ENCODE peak calls at places on chromosomes 2 and 18, in seven cellular contexts. X, V, B, N, S, H and F are unnamed samples. For H3K9me3 and H3K4me1, the result is how much of the 10 kb centered on the place peaks cover.

GRCh38 chr2:146764301-146764700 is 1080.5 kb upstream of the ACVR2A start:
- DNase-seq in X (no peak), V (no peak), B (no peak), N (no peak), S (no peak), H (no peak), F (no peak)

GRCh38 chr2:164700390-164700789 is 79.1 kb upstream of the GRB14 start:
- DNase-seq in X (no peak), V (no peak), B (no peak), N (no peak), S (no peak), H (no peak), F (no peak)

GRCh38 chr18:28177828-28178635 is 1.1 kb upstream of the CDH2 start:
- DNase-seq in X (peak), V (peak), B (no peak), N (no peak), S (no peak), H (peak), F (no peak)

GRCh38 chr2:108189316-108189715 is 50.5 kb upstream of the SULT1C3 start:
- DNase-seq in X (no peak), V (peak), B (no peak), N (no peak), S (no peak), H (no peak), F (no peak)

GRCh38 chr18:5295231-5295920 is at the start of gene ZBTB14:
- DNase-seq in X (peak), V (no peak), B (peak), N (peak), S (peak), H (peak), F (peak)

GRCh38 chr2:214077727-214078126 is 333.1 kb upstream of the VWC2L start:
- DNase-seq in X (no peak), V (no peak), B (no peak), N (no peak), S (no peak), H (no peak), F (no peak)

GRCh38 chr2:176518823-176519222 is 249.6 kb downstream of the MTX2 start:
- DNase-seq in X (no peak), V (no peak), B (no peak), N (no peak), S (no peak), H (peak), F (no peak)

GRCh38 chr18:7514796-7515440 is 52.2 kb upstream of the PTPRM start:
- DNase-seq in X (no peak), V (no peak), B (no peak), N (no peak), S (no peak), H (no peak), F (no peak)

GRCh38 chr2:10520154-10520553 is 72.0 kb upstream of the ODC1 start:
- DNase-seq in X (no peak), V (no peak), B (no peak), N (no peak), S (no peak), H (no peak), F (no peak)

GRCh38 chr2:122929347-122929746 is 1095.7 kb upstream of the CNTNAP5 start:
- DNase-seq in X (no peak), V (no peak), B (no peak), N (no peak), S (no peak), H (no peak), F (no peak)

GRCh38 chr2:122927710-122928249 is 1097.3 kb upstream of the CNTNAP5 start:
- DNase-seq in X (no peak), V (no peak), B (no peak), N (no peak), S (no peak), H (no peak), F (no peak)

GRCh38 chr2:122927217-122927616 is 1097.9 kb upstream of the CNTNAP5 start:
- DNase-seq in X (no peak), V (no peak), B (no peak), N (no peak), S (no peak), H (no peak), F (no peak)
- H3K9me3 ChIP-seq in X (under half), V (under half), B (under half), N (under half), S (under half), H (under half), F (under half)

GRCh38 chr2:20617081-20617575 is 33.8 kb downstream of the HS1BP3 start:
- DNase-seq in X (peak), V (no peak), B (peak), N (no peak), S (no peak), H (peak), F (peak)

GRCh38 chr2:20615046-20615465 is 35.8 kb downstream of the HS1BP3 start:
- DNase-seq in X (no peak), V (no peak), B (no peak), N (no peak), S (no peak), H (peak), F (no peak)

GRCh38 chr2:20616341-20616871 is 34.5 kb downstream of the HS1BP3 start:
- DNase-seq in X (peak), V (no peak), B (no peak), N (no peak), S (no peak), H (peak), F (no peak)

GRCh38 chr2:20614201-20615045 is 36.5 kb downstream of the HS1BP3 start:
- DNase-seq in X (peak), V (no peak), B (peak), N (no peak), S (no peak), H (peak), F (no peak)

DNA sequence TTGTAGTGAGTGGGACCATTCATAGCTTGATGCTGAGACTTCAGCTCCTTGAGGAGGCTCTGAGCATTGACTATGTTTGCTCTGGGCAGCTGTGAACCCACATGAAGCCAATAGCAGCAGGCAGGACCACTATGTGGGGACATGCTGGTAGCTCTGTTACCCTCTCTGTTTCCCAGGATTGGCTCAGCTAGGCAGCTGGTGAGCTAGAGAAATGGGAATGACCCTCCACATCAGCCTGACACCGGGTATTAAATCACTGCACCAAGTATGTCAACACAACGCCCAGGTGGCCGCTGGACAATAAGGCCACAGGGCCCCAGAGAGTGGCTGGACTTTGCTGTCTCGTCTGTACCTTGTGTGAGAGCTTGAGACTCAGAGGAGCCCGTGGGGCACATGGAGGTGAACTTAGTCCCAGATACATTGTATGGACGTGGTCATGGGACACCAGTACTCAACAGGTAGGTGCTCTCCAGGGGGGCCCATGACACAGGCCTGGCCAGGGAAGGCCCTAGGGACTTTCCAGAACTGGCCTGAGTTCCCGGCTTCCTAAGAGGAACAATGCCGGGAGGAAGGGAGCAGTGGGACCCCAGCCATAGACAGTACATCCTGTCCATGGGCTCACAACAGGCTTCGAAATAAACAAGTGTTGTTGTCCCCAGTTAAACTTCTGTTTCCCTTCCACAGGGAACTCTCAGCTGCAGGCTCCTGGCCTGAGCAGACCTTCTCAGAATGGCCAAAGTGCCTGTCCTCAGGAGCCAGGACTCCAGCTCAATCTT is 35.2 kb downstream of the HS1BP3 start:
- DNase-seq in X (peak), V (no peak), B (peak), N (no peak), S (no peak), H (peak), F (no peak)
- H3K4me1 ChIP-seq in X (half or more), V (under half), B (half or more), N (under half), S (under half), H (half or more), F (under half)

DNA sequence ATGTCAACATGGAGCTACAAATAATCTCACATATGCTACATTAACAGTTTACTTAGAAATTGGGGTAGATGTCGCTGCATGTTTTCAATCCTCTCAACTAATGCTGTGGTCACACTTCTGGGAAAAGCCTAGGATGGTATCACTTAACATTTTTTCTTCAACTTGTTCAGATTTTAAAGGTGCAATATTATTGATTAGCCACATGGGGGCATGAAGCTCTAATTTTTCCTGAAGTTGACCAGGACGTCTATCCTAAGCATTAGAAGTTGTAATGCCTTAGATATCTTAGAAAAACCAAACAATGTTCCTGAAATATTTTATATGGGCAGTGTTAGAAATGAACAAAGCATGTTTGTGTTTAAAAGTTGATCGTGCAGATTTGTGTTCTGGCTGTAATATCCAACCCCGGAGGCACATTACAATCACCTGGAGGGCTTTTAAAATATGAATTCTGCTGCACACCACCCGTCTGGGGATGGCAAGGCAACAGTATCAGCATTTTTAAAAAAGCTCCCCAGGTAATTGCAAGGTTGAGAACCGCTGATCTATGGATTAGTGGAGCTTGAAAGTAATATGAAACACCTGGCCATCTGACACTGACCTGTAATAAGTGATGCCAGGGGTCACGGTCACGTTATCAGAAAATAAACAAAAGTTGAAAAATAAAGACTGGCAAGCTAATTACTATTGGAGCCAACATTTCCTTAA is 100.4 kb upstream of the LMAN1 start:
- DNase-seq in X (no peak), V (peak), B (no peak), N (no peak), S (no peak), H (no peak), F (no peak)
- H3K9me3 ChIP-seq in X (under half), V (under half), B (under half), N (under half), S (under half), H (under half), F (under half)

GRCh38 chr2:45055261-45055660 is 46.0 kb upstream of the SIX2 start:
- DNase-seq in X (no peak), V (no peak), B (no peak), N (no peak), S (no peak), H (peak), F (no peak)
- H3K4me1 ChIP-seq in X (under half), V (under half), B (under half), N (under half), S (under half), H (under half), F (under half)

GRCh38 chr2:150097891-150098595 is 389.4 kb downstream of the RND3 start:
- DNase-seq in X (no peak), V (no peak), B (no peak), N (no peak), S (no peak), H (no peak), F (no peak)

GRCh38 chr2:150100834-150101233 is 386.6 kb downstream of the RND3 start:
- DNase-seq in X (no peak), V (no peak), B (no peak), N (no peak), S (no peak), H (no peak), F (no peak)

GRCh38 chr2:150101947-150102346 is 385.5 kb downstream of the RND3 start:
- DNase-seq in X (no peak), V (no peak), B (no peak), N (no peak), S (no peak), H (no peak), F (no peak)

GRCh38 chr2:150099805-150100204 is 387.7 kb downstream of the RND3 start:
- DNase-seq in X (no peak), V (no peak), B (no peak), N (no peak), S (no peak), H (no peak), F (no peak)

DNA sequence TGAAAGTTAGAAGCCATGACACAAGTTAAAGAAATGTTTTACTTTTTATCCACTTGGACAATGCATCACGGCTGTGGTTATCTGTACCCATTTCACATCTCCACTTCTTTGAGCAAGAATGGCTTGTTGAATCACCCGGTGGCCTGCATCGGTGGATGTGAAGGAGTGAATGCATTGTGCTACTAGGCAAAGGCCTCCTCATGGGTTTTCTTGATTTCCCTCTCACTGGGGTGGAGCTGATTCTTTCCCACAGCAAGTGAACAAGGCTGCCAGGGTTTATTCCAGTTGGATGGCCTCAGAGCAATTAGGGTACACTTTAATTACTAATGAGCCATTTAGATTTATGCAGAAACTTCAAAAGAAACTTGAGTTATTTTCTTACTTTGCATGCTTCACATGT is 387.2 kb downstream of the RND3 start:
- DNase-seq in X (no peak), V (no peak), B (no peak), N (no peak), S (no peak), H (no peak), F (no peak)
- H3K9me3 ChIP-seq in X (under half), V (under half), B (under half), N (under half), S (under half), H (under half), F (under half)

DNA sequence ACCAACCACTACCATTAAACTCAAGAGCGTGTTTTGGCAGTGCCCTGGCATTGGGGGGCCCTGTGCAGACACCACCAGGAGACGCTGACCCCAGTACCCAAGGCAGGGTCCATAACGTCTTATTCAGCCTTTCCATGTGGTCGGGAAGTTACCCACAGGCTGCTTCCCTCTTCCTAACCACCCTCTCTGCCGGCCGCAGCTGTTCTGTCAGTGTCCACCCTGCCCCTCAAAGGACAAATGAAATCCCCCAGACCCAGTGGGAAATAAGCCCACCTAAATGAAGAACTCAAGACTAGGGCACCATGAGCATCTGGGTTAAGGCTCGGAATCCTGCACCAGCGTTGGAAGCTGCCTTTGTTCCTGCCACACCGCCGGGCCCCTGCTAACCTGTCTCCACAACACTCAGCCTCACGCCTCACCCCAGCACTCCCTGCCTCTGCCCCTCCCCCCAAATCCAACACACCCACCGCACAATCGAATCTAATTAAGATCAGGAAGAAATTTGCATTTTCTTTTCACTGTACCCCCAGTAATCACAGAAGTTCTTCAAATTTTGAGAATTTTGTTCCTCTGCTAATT is 21.7 kb downstream of the BCL11A start:
- DNase-seq in X (no peak), V (no peak), B (no peak), N (no peak), S (no peak), H (no peak), F (no peak)
- H3K4me1 ChIP-seq in X (under half), V (under half), B (under half), N (under half), S (under half), H (under half), F (under half)

GRCh38 chr2:9013403-9013802 is 9.9 kb upstream of the MBOAT2 start:
- DNase-seq in X (no peak), V (no peak), B (no peak), N (no peak), S (no peak), H (no peak), F (no peak)

GRCh38 chr2:9004338-9005204 is 1.1 kb upstream of the MBOAT2 start:
- DNase-seq in X (no peak), V (peak), B (no peak), N (no peak), S (no peak), H (no peak), F (no peak)

GRCh38 chr2:9006368-9006767 is 2.9 kb upstream of the MBOAT2 start:
- DNase-seq in X (no peak), V (no peak), B (no peak), N (no peak), S (no peak), H (no peak), F (no peak)

GRCh38 chr2:9010866-9011265 is 7.4 kb upstream of the MBOAT2 start:
- DNase-seq in X (no peak), V (no peak), B (no peak), N (no peak), S (no peak), H (no peak), F (no peak)

GRCh38 chr2:9008951-9009664 is 5.6 kb upstream of the MBOAT2 start:
- DNase-seq in X (no peak), V (no peak), B (no peak), N (no peak), S (no peak), H (no peak), F (no peak)
- H3K9me3 ChIP-seq in X (under half), V (under half), B (under half), N (under half), S (under half), H (under half), F (under half)